ENCODE peak calls at places on chromosomes 7 and 10, in seven cellular contexts. U is lower lobe of right lung; B is EH; F is activated naive CD8-positive, alpha-beta T cell treated with anti-CD3 and anti-CD28 coated beads, Interleukin-2, amount 50 U/mL, for 16 hours; J is iPS-NIHi11; T is ureter; L is HFFc6. C is an unnamed sample.

GRCh38 chr10:91191581-91191919 is 28.9 kb upstream of the PCGF5 start:
- DNase-seq in F (no peak), T (no peak), B (no peak), L (no peak), J (no peak), U (no peak), C (no peak)

GRCh38 chr7:22885824-22886255 is 63.2 kb upstream of the TOMM7 start:
- DNase-seq in J (no peak), L (no peak), U (no peak), F (peak), B (peak), T (no peak), C (peak)

GRCh38 chr10:69051710-69052487 is 36.0 kb upstream of the SRGN start:
- DNase-seq in T (no peak), U (peak), F (no peak), B (no peak), L (no peak), J (peak), C (no peak)

GRCh38 chr10:18658301-18658991 is 785 bp upstream of the ARL5B start:
- DNase-seq in B (peak), L (peak), F (no peak), J (no peak), U (no peak), T (no peak), C (peak)

GRCh38 chr10:76874151-76874550 is 763.5 kb downstream of the KCNMA1 start:
- DNase-seq in B (peak), U (no peak), L (no peak), T (no peak), J (no peak), F (no peak), C (no peak)

GRCh38 chr7:1752771-1753562 is 82.9 kb downstream of the ELFN1 start:
- DNase-seq in L (no peak), U (no peak), T (no peak), B (no peak), J (no peak), F (no peak), C (peak)

GRCh38 chr7:70006411-70006920 is 408.2 kb downstream of the AUTS2 start:
- DNase-seq in T (no peak), U (no peak), B (no peak), J (no peak), L (no peak), F (no peak), C (peak)

GRCh38 chr10:114525368-114525949 is 121.2 kb upstream of the AFAP1L2 start:
- DNase-seq in T (no peak), L (no peak), B (no peak), U (no peak), J (no peak), F (no peak), C (peak)

GRCh38 chr10:58322072-58322834 is 12.6 kb upstream of the UBE2D1 start:
- DNase-seq in J (no peak), B (peak), F (no peak), L (no peak), T (no peak), U (no peak), C (peak)

GRCh38 chr10:104337527-104337984 is 709 bp downstream of the ITPRIP start:
- DNase-seq in T (no peak), U (peak), B (peak), F (no peak), J (peak), L (no peak), C (peak)

GRCh38 chr7:89772276-89772675 is 382.0 kb upstream of the STEAP1 start:
- DNase-seq in F (no peak), T (no peak), J (no peak), U (no peak), L (no peak), B (no peak), C (no peak)

GRCh38 chr10:71763352-71764127 is 9.8 kb downstream of the VSIR start:
- DNase-seq in T (no peak), F (no peak), L (no peak), B (peak), U (no peak), J (no peak), C (no peak)

GRCh38 chr10:30826679-30827078 is 197.1 kb upstream of the LYZL2 start:
- DNase-seq in T (no peak), F (no peak), U (no peak), B (no peak), L (no peak), J (no peak), C (no peak)

GRCh38 chr7:728602-729001 is 1.5 kb upstream of the PRKAR1B start:
- DNase-seq in B (no peak), L (no peak), T (no peak), F (no peak), J (no peak), U (peak), C (no peak)

GRCh38 chr10:34814228-34815173 is 595 bp downstream of the PARD3 start:
- DNase-seq in F (no peak), B (peak), J (peak), L (no peak), U (no peak), T (peak), C (no peak)

GRCh38 chr10:60536529-60537114 is 146.9 kb upstream of the ANK3 start:
- DNase-seq in J (no peak), L (peak), B (peak), F (no peak), U (no peak), T (no peak), C (no peak)

GRCh38 chr10:30645340-30645827 is 15.8 kb upstream of the LYZL2 start:
- DNase-seq in L (peak), U (no peak), B (peak), J (peak), T (no peak), F (no peak), C (no peak)

GRCh38 chr7:79820387-79820786 is 314.2 kb upstream of the GNAI1 start:
- DNase-seq in J (peak), T (no peak), F (no peak), U (peak), L (peak), B (peak), C (no peak)

GRCh38 chr10:24969732-24970330 is 17.4 kb upstream of the PRTFDC1 start:
- DNase-seq in T (no peak), L (no peak), U (no peak), J (no peak), B (peak), F (no peak), C (no peak)

GRCh38 chr10:44300666-44301649 is 83.9 kb downstream of the CXCL12 start:
- DNase-seq in T (no peak), B (peak), F (no peak), U (no peak), L (peak), J (no peak), C (no peak)

GRCh38 chr10:60359066-60359465 is 30.6 kb downstream of the ANK3 start:
- DNase-seq in J (no peak), T (no peak), B (no peak), F (no peak), U (no peak), L (no peak), C (no peak)

GRCh38 chr10:51302316-51302715 is 228.0 kb downstream of the PRKG1 start:
- DNase-seq in J (no peak), L (no peak), F (no peak), U (no peak), B (peak), T (no peak), C (no peak)

GRCh38 chr7:106071999-106072714 is 40.0 kb downstream of the SYPL1 start:
- DNase-seq in J (no peak), U (no peak), L (no peak), F (no peak), T (no peak), B (no peak), C (no peak)

GRCh38 chr10:7445474-7446135 is 34.8 kb upstream of the SFMBT2 start:
- DNase-seq in L (no peak), B (no peak), U (no peak), T (no peak), F (no peak), J (no peak), C (peak)

GRCh38 chr10:76086571-76087260 is 655.3 kb downstream of the LRMDA start:
- DNase-seq in U (no peak), J (peak), L (peak), T (peak), F (no peak), B (peak), C (peak)

GRCh38 chr7:42233166-42233565 is 3.8 kb downstream of the GLI3 start:
- DNase-seq in F (no peak), J (no peak), L (peak), B (peak), T (no peak), U (no peak), C (no peak)

GRCh38 chr10:17734432-17735110 is 17.4 kb upstream of the TMEM236 start:
- DNase-seq in U (no peak), L (no peak), F (no peak), B (no peak), T (no peak), J (no peak), C (no peak)

GRCh38 chr7:83957333-83957732 is 237.3 kb downstream of the SEMA3A start:
- DNase-seq in L (no peak), F (no peak), T (no peak), J (no peak), B (peak), U (no peak), C (no peak)

GRCh38 chr10:60572511-60573194 is 183.0 kb upstream of the ANK3 start:
- DNase-seq in F (no peak), J (peak), U (no peak), B (peak), T (no peak), L (no peak), C (peak)

GRCh38 chr7:327305-327931 is 37.4 kb downstream of the FOXL3 start:
- DNase-seq in J (no peak), L (no peak), T (no peak), U (peak), B (no peak), F (no peak), C (no peak)

GRCh38 chr7:91367812-91368578 is 103.8 kb downstream of the FZD1 start:
- DNase-seq in F (no peak), T (no peak), L (no peak), U (no peak), J (no peak), B (no peak), C (no peak)

C was measured in NAMALWA.